ENCODE peak calls at places on chromosome 2, in seven cellular contexts. D, F, H, X, S, W and J are unnamed samples. For H3K9me3 and H3K27me3, the result is how much of the 10 kb centered on the place peaks cover.

GRCh38 chr2:57776916-57777315 is 269.7 kb upstream of the VRK2 start:
- DNase-seq in D (no peak), F (no peak), H (no peak), X (no peak), S (no peak), W (no peak), J (no peak)

GRCh38 chr2:230124792-230125452 is 56.2 kb upstream of the SLC16A14 start:
- DNase-seq in D (peak), F (no peak), H (no peak), X (no peak), S (peak), W (no peak), J (no peak)

GRCh38 chr2:234427081-234428058 is 69.5 kb downstream of the ARL4C start:
- DNase-seq in D (no peak), F (peak), H (peak), X (peak), S (no peak), W (peak), J (peak)

GRCh38 chr2:64213607-64214275 is 69.5 kb upstream of the PELI1 start:
- DNase-seq in D (no peak), F (no peak), H (no peak), X (no peak), S (no peak), W (no peak), J (no peak)

GRCh38 chr2:172261292-172261691 is 158.6 kb upstream of the DLX2 start:
- DNase-seq in D (no peak), F (no peak), H (no peak), X (no peak), S (no peak), W (no peak), J (no peak)

GRCh38 chr2:144501118-144501517 is 18.8 kb downstream of the ZEB2 start:
- DNase-seq in D (no peak), F (no peak), H (no peak), X (no peak), S (no peak), W (no peak), J (no peak)

GRCh38 chr2:121506187-121506586 is 24.5 kb upstream of the RNU4ATAC start:
- DNase-seq in D (no peak), F (no peak), H (no peak), X (no peak), S (no peak), W (no peak), J (no peak)

GRCh38 chr2:9664365-9664764 is 33.6 kb upstream of the YWHAQ start:
- DNase-seq in D (no peak), F (no peak), H (no peak), X (no peak), S (no peak), W (no peak), J (no peak)

GRCh38 chr2:187383043-187383800 is 64.8 kb downstream of the CALCRL start:
- DNase-seq in D (no peak), F (no peak), H (peak), X (no peak), S (no peak), W (no peak), J (no peak)

GRCh38 chr2:23241611-23242245 is 143.3 kb upstream of the KLHL29 start:
- DNase-seq in D (no peak), F (no peak), H (peak), X (no peak), S (no peak), W (no peak), J (no peak)

GRCh38 chr2:235834781-235835180 is 333.4 kb downstream of the GBX2 start:
- DNase-seq in D (no peak), F (no peak), H (no peak), X (no peak), S (no peak), W (no peak), J (no peak)

GRCh38 chr2:148021059-148021985 is at the start of gene MBD5:
- DNase-seq in D (peak), F (peak), H (peak), X (no peak), S (peak), W (peak), J (peak)

GRCh38 chr2:213234641-213235040 is 49.6 kb upstream of the SPAG16 start:
- DNase-seq in D (no peak), F (no peak), H (peak), X (peak), S (no peak), W (no peak), J (no peak)

GRCh38 chr2:213232649-213233437 is 51.4 kb upstream of the SPAG16 start:
- DNase-seq in D (no peak), F (no peak), H (peak), X (peak), S (no peak), W (no peak), J (no peak)

GRCh38 chr2:213235741-213236140 is 48.5 kb upstream of the SPAG16 start:
- DNase-seq in D (no peak), F (no peak), H (no peak), X (no peak), S (no peak), W (no peak), J (no peak)

GRCh38 chr2:213231966-213232365 is 52.3 kb upstream of the SPAG16 start:
- DNase-seq in D (no peak), F (no peak), H (no peak), X (no peak), S (no peak), W (no peak), J (no peak)

DNA sequence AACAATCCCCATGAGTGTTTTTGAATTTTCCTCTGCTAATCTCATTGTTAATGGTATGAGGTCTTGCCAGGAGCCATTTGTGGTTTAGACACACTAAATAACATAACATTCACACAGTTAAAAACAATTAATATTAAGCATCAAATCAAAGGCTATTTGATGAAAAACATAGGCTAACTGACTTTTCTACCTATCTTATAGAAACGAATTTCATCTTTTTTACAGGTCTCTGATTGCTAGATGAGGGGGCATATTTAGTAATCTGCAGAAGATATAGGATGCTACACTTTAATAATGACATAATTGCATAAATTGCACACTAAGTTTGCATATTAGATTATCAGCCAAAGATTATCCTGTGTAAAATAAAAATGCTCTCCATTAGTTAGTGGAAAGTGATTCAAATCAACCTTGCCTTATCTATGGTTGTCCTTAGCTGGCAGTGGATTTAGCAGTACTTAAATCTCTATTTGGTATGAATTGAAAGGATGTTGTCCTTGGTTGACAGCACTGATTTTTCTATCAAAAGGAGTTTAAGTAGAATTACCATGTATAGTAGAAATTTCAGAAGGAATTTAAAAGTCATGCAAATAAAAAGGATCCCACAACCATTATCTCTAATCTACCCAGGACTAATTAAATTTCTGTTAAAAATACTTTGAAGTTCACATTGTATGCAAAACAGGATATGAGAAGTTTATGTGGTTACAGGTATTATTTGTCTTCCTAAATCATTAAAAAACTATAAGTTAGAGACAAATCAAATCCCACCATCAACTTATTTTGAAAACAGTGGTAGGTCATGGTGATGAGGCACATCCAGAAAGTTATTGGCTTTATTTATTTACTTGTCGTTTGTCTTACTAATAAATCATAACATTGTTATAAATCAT is 50.6 kb upstream of the SPAG16 start:
- DNase-seq in D (no peak), F (no peak), H (no peak), X (no peak), S (no peak), W (no peak), J (no peak)
- H3K4me3 ChIP-seq in D (no peak), F (no peak), H (no peak), X (no peak), S (no peak), W (no peak), J (no peak)

GRCh38 chr2:203612246-203612645 is 77.1 kb upstream of the RAPH1 start:
- DNase-seq in D (no peak), F (no peak), H (no peak), X (no peak), S (no peak), W (no peak), J (no peak)

GRCh38 chr2:203606051-203606450 is 71.0 kb upstream of the RAPH1 start:
- DNase-seq in D (no peak), F (no peak), H (no peak), X (no peak), S (no peak), W (no peak), J (no peak)

GRCh38 chr2:203605302-203605701 is 70.2 kb upstream of the RAPH1 start:
- DNase-seq in D (no peak), F (no peak), H (no peak), X (no peak), S (no peak), W (peak), J (no peak)

GRCh38 chr2:203610558-203610957 is 75.5 kb upstream of the RAPH1 start:
- DNase-seq in D (no peak), F (no peak), H (no peak), X (no peak), S (no peak), W (no peak), J (no peak)
- H3K9me3 ChIP-seq in D (under half), F (under half), H (under half), X (under half), S (under half), W (under half), J (under half)

DNA sequence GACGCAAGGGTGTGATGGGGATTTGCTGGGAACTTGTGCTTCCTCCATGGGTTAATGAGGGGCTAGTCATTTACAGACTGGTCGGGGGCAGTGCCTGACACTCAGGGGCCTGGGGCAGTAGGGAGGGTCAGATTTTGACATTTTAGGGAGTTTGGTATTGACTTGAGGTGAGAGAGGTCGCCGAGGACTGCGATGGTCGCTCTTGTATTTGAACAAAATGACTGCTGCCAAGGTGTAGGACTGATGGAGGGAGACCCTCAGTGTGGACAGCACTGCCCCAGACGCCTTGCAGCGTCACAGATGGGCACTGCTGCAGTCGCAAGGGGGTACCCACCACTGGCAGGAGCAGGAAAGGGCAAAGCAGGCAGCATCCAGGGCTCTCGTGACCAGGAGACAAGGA is 182.9 kb downstream of the RTP5 start:
- DNase-seq in D (peak), F (no peak), H (no peak), X (no peak), S (no peak), W (no peak), J (no peak)
- H3K27me3 ChIP-seq in D (under half), F (under half), H (half or more), X (under half), S (under half), W (under half), J (half or more)

DNA sequence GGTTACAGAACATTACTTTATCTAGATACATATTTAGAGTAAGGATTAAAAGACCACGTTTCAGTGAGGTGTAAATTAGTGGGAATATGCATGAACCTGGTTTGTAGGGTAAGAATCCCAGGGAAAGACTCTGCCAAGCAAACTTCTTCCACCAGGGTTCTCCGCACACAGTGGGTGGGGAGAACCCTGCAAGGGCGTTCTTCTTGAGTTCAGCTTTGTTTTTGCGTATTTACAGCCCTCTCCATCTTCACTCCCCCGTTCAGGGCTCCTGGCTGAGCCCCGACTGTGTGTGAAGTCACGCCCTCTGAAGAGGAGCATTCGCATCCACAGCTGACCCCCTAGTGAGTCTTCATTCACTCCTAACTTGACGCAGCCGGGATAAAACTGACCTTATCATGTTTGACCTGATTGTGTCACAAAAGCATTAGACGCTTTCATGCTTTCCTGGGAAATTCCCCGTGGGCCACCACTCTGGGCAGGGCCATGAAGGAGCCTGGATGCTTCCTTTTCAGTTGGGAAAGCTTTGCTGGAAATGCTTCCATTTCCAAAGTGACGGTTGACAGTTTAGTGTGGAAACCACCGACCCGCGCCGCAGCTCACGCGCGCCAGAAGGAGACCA is 1.0 kb downstream of the ALKAL2 start:
- DNase-seq in D (no peak), F (no peak), H (no peak), X (no peak), S (no peak), W (peak), J (no peak)
- H3K4me3 ChIP-seq in D (no peak), F (no peak), H (peak), X (peak), S (peak), W (peak), J (peak)

DNA sequence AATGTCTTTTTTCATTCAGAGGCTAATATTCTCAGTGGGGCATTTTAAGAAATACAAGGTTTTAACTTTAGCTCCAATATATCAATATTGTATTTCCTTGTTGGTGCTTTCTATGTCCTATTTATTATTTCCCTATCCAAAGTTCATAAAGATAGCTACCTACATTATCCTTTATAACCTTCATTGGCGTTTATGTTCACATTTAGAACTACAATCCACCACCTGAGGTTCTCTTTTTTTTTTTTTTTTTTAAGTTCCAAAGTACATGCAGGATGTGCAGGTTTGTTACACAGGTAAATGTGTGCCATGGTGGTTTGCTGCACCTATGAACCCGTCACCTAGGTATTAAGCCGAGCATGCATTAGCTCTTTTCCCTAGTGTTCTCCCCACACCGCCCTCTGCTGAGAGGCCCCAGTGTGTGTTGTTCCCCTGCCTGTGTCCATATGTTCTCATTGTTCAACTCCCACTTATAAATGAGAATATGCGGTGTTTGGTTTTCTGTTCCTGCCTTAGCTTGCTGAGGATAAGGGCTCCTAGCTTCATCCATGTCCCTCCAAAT is 694.6 kb downstream of the SUCLG1 start:
- DNase-seq in D (no peak), F (no peak), H (no peak), X (no peak), S (no peak), W (no peak), J (no peak)
- H3K9me3 ChIP-seq in D (under half), F (under half), H (under half), X (under half), S (under half), W (under half), J (under half)

GRCh38 chr2:29526587-29527586 is 394.5 kb downstream of the ALK start:
- DNase-seq in D (no peak), F (no peak), H (no peak), X (no peak), S (no peak), W (no peak), J (no peak)

GRCh38 chr2:29527947-29528346 is 393.4 kb downstream of the ALK start:
- DNase-seq in D (no peak), F (no peak), H (no peak), X (no peak), S (no peak), W (no peak), J (no peak)

GRCh38 chr2:29522951-29523669 is 398.3 kb downstream of the ALK start:
- DNase-seq in D (no peak), F (peak), H (peak), X (no peak), S (no peak), W (peak), J (peak)

GRCh38 chr2:29525921-29526320 is 395.5 kb downstream of the ALK start:
- DNase-seq in D (no peak), F (no peak), H (no peak), X (no peak), S (no peak), W (no peak), J (no peak)

DNA sequence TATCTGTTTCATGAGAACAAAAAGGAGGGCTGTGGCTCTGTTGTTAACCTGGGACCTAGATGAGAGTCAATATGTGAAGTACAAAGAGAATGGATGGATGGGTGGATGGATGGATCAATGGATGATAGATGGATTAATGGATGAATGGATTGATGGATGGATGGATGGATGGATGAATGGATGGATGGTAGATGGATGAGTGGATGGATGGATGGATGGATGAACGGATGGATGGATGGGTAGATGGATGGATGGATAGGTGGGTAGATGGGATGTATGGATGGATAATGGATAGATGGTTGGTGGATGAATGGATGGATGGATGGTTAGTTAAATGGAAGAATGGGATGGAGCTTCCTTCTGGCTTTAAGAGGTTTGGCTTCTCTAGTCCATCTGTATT is 396.7 kb downstream of the ALK start:
- DNase-seq in D (no peak), F (no peak), H (no peak), X (no peak), S (no peak), W (no peak), J (no peak)
- H3K27me3 ChIP-seq in D (under half), F (under half), H (under half), X (under half), S (under half), W (under half), J (under half)

DNA sequence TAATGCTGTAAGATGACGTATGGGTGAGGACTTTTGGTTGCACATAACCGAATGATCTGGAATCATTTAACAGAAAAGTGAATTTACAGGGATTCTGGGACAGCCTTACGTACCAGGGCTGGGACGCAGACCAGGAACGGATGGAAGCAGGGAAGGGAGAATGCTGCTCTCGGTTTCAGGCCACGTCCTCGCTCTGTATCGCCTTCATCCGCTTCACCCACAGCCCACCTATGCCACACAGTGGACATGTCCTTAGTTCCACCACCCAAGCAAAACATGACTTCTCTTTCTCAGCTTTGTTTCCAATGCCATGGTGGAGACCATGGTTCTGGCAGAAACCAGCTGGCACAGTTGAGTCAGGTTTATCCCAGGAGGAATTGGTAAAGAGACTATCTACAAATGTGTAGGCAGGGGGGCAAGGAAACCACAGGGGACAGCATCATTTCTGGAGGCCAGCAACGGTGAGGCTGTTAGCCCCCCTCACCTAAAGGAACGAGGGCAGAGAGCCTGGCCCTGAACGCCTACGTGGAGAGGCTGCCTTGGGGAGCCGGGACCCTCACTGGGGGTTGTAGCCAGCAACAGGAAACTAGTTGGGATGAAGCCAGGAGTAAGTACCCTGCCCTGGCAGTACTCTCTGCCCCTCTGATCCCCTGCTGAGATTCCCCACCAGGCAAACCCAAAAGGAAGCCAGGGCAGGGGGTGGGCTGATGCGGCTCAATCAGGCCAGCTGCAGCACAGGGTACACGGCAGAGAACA is 132.5 kb downstream of the NDUFA10 start:
- DNase-seq in D (no peak), F (peak), H (no peak), X (no peak), S (no peak), W (no peak), J (no peak)
- H3K4me3 ChIP-seq in D (no peak), F (no peak), H (no peak), X (no peak), S (no peak), W (no peak), J (no peak)